ENCODE peak calls at places on chromosomes 6 and 20, in five cellular contexts. One of them, this sample, is unnamed.

GRCh38 chr20:58028123-58028522 is 200.3 kb downstream of the ANKRD60 start:
- DNase-seq in A549: no peak
- DNase-seq in uterus: no peak
- DNase-seq in esophagus squamous epithelium: no peak
- DNase-seq in fibroblast of lung: no peak
- DNase-seq in this sample: peak

GRCh38 chr20:44142416-44142815 is 44.6 kb downstream of the JPH2 start:
- DNase-seq in A549: no peak
- DNase-seq in uterus: peak
- DNase-seq in esophagus squamous epithelium: no peak
- DNase-seq in fibroblast of lung: peak
- DNase-seq in this sample: no peak

GRCh38 chr6:150079604-150080003 is 10.7 kb upstream of the ULBP3 start:
- DNase-seq in A549: no peak
- DNase-seq in uterus: no peak
- DNase-seq in esophagus squamous epithelium: no peak
- DNase-seq in fibroblast of lung: peak
- DNase-seq in this sample: no peak

GRCh38 chr20:63942250-63943006 is 13.8 kb downstream of the UCKL1 start:
- DNase-seq in A549: no peak
- DNase-seq in uterus: peak
- DNase-seq in esophagus squamous epithelium: no peak
- DNase-seq in fibroblast of lung: peak
- DNase-seq in this sample: no peak

GRCh38 chr20:59207742-59208357 is 44.2 kb downstream of the ZNF831 start:
- DNase-seq in A549: peak
- DNase-seq in uterus: no peak
- DNase-seq in esophagus squamous epithelium: no peak
- DNase-seq in fibroblast of lung: no peak
- DNase-seq in this sample: peak

GRCh38 chr20:49540232-49540620 is 27.7 kb downstream of the PTGIS start:
- DNase-seq in A549: no peak
- DNase-seq in uterus: no peak
- DNase-seq in esophagus squamous epithelium: no peak
- DNase-seq in fibroblast of lung: no peak
- DNase-seq in this sample: no peak

GRCh38 chr6:14757414-14757813 is 488.5 kb upstream of the JARID2 start:
- DNase-seq in A549: no peak
- DNase-seq in uterus: no peak
- DNase-seq in esophagus squamous epithelium: no peak
- DNase-seq in fibroblast of lung: no peak
- DNase-seq in this sample: no peak

GRCh38 chr6:41228616-41229015 is 467 bp downstream of the TREML4 start:
- DNase-seq in A549: no peak
- DNase-seq in uterus: no peak
- DNase-seq in esophagus squamous epithelium: no peak
- DNase-seq in fibroblast of lung: no peak
- DNase-seq in this sample: no peak

GRCh38 chr6:4638641-4639040 is 137.6 kb upstream of the CDYL start:
- DNase-seq in A549: no peak
- DNase-seq in uterus: no peak
- DNase-seq in esophagus squamous epithelium: no peak
- DNase-seq in fibroblast of lung: no peak
- DNase-seq in this sample: no peak

GRCh38 chr20:36344517-36345132 is 38.5 kb downstream of the DLGAP4 start:
- DNase-seq in A549: peak
- DNase-seq in uterus: no peak
- DNase-seq in esophagus squamous epithelium: no peak
- DNase-seq in fibroblast of lung: peak
- DNase-seq in this sample: no peak

GRCh38 chr6:37308084-37308817 is 45.5 kb upstream of the RNF8 start:
- DNase-seq in A549: no peak
- DNase-seq in uterus: peak
- DNase-seq in esophagus squamous epithelium: no peak
- DNase-seq in fibroblast of lung: peak
- DNase-seq in this sample: no peak

GRCh38 chr20:61073376-61073775 is 178.7 kb upstream of the CDH4 start:
- DNase-seq in A549: no peak
- DNase-seq in uterus: no peak
- DNase-seq in esophagus squamous epithelium: no peak
- DNase-seq in fibroblast of lung: no peak
- DNase-seq in this sample: no peak

GRCh38 chr6:107419747-107420146 is 39.6 kb downstream of the PDSS2 start:
- DNase-seq in A549: no peak
- DNase-seq in uterus: no peak
- DNase-seq in esophagus squamous epithelium: no peak
- DNase-seq in fibroblast of lung: peak
- DNase-seq in this sample: no peak

GRCh38 chr6:131792091-131792496 is 15.7 kb upstream of the ENPP1 start:
- DNase-seq in A549: no peak
- DNase-seq in uterus: no peak
- DNase-seq in esophagus squamous epithelium: no peak
- DNase-seq in fibroblast of lung: peak
- DNase-seq in this sample: no peak

GRCh38 chr6:136717297-136717990 is 74.8 kb downstream of the MAP3K5 start:
- DNase-seq in A549: no peak
- DNase-seq in uterus: no peak
- DNase-seq in esophagus squamous epithelium: no peak
- DNase-seq in fibroblast of lung: peak
- DNase-seq in this sample: no peak

GRCh38 chr20:7308163-7308562 is 540.7 kb downstream of the BMP2 start:
- DNase-seq in A549: no peak
- DNase-seq in uterus: no peak
- DNase-seq in esophagus squamous epithelium: no peak
- DNase-seq in fibroblast of lung: no peak
- DNase-seq in this sample: no peak

GRCh38 chr20:7301807-7302206 is 534.3 kb downstream of the BMP2 start:
- DNase-seq in A549: no peak
- DNase-seq in uterus: no peak
- DNase-seq in esophagus squamous epithelium: no peak
- DNase-seq in fibroblast of lung: no peak
- DNase-seq in this sample: no peak

GRCh38 chr20:7305971-7306370 is 538.5 kb downstream of the BMP2 start:
- DNase-seq in A549: no peak
- DNase-seq in uterus: no peak
- DNase-seq in esophagus squamous epithelium: no peak
- DNase-seq in fibroblast of lung: no peak
- DNase-seq in this sample: no peak

DNA sequence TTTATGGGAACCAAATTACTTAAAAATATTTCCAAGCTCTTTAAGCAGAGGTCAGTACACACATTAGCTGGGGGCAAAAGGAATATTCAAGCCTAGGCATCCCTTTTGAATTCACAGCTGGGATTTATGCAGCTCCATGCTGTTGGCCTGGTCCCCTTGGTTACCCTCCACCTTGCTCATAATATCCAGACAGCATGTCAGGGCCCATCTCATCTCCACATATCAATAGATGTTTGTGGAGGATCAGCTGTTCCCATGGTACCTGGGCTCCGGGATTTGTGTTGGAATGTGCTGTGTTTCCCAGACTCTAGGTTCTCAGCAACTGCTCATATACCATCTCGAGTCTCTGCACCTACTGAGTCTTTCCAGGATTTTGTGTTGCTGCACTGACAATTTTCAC is 534.8 kb downstream of the BMP2 start:
- DNase-seq in A549: no peak
- DNase-seq in uterus: no peak
- DNase-seq in esophagus squamous epithelium: no peak
- DNase-seq in fibroblast of lung: no peak
- DNase-seq in this sample: no peak
- H3K27ac ChIP-seq in A549: no peak
- H3K27ac ChIP-seq in uterus: no peak
- H3K27ac ChIP-seq in esophagus squamous epithelium: no peak
- H3K27ac ChIP-seq in fibroblast of lung: no peak
- H3K27ac ChIP-seq in this sample: no peak

GRCh38 chr20:33666293-33667244 is at the start of gene ACTL10:
- DNase-seq in A549: no peak
- DNase-seq in uterus: peak
- DNase-seq in esophagus squamous epithelium: peak
- DNase-seq in fibroblast of lung: peak
- DNase-seq in this sample: peak

GRCh38 chr20:33669224-33669623 is 2.5 kb downstream of the ACTL10 start:
- DNase-seq in A549: no peak
- DNase-seq in uterus: no peak
- DNase-seq in esophagus squamous epithelium: no peak
- DNase-seq in fibroblast of lung: no peak
- DNase-seq in this sample: no peak

GRCh38 chr20:33667245-33668086 is 723 bp downstream of the ACTL10 start:
- DNase-seq in A549: no peak
- DNase-seq in uterus: peak
- DNase-seq in esophagus squamous epithelium: no peak
- DNase-seq in fibroblast of lung: peak
- DNase-seq in this sample: peak

GRCh38 chr20:33668791-33669155 is 2.0 kb downstream of the ACTL10 start:
- DNase-seq in A549: no peak
- DNase-seq in uterus: no peak
- DNase-seq in esophagus squamous epithelium: no peak
- DNase-seq in fibroblast of lung: no peak
- DNase-seq in this sample: no peak

GRCh38 chr20:33668087-33668790 is 1.5 kb downstream of the ACTL10 start:
- DNase-seq in A549: peak
- DNase-seq in uterus: peak
- DNase-seq in esophagus squamous epithelium: no peak
- DNase-seq in fibroblast of lung: no peak
- DNase-seq in this sample: no peak
- H3K27ac ChIP-seq in A549: no peak
- H3K27ac ChIP-seq in uterus: peak
- H3K27ac ChIP-seq in esophagus squamous epithelium: peak
- H3K27ac ChIP-seq in fibroblast of lung: no peak
- H3K27ac ChIP-seq in this sample: peak

DNA sequence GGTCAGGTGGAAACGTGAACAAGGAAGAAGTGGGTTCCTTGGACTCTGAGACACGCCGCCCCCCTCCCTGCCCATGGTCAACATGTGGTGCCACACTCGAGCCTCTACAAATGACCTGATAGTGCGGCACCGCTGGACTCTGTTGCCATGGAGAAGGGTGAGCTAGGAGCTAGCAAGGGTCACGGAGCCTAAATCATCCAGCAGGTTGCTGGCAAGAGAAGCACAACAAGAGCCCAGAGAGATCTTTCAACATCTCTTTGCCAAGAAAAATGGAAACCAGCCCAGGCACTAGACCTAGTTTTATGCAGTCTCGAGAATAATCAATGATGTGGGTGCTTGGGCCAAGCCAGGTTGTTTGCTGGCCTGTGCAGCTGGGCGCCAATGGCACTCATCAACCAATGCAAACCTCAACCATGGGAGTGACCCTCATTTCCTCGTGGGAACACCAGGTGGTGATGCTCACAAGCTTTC is 69.5 kb downstream of the NOL4L start:
- DNase-seq in A549: no peak
- DNase-seq in uterus: no peak
- DNase-seq in esophagus squamous epithelium: no peak
- DNase-seq in fibroblast of lung: no peak
- DNase-seq in this sample: no peak
- H3K27ac ChIP-seq in A549: no peak
- H3K27ac ChIP-seq in uterus: no peak
- H3K27ac ChIP-seq in esophagus squamous epithelium: no peak
- H3K27ac ChIP-seq in fibroblast of lung: no peak
- H3K27ac ChIP-seq in this sample: no peak

DNA sequence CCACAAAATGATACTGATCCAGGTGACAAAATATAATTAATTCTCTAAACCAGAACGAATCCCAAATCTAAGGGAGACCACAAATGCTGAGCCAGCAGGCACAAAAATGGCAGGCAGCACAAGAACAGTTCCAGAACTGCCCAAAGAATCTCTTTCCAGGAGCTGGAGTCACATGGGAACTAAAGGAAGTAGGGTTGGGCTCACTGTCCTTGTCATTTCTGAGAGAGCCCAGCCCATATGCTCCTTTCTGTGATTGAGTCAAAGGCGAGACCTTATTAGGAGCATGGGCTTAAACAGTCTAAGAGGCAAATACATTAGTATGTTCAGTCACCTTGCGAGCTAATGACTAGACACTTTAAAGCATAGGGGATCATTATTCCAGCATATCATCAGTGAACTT is 327.6 kb upstream of the ARID1B start:
- DNase-seq in A549: no peak
- DNase-seq in uterus: no peak
- DNase-seq in esophagus squamous epithelium: no peak
- DNase-seq in fibroblast of lung: no peak
- DNase-seq in this sample: no peak
- H3K27ac ChIP-seq in A549: no peak
- H3K27ac ChIP-seq in uterus: no peak
- H3K27ac ChIP-seq in esophagus squamous epithelium: peak
- H3K27ac ChIP-seq in fibroblast of lung: no peak
- H3K27ac ChIP-seq in this sample: no peak